ENCODE peak calls at places on chromosomes 4 and X, in nine cellular contexts. One of them, this sample, is unnamed.

GRCh38 chr4:83866821-83867220 is 330.9 kb downstream of the GPAT3 start:
- DNase-seq in astrocyte of the cerebellum: no peak
- DNase-seq in fibroblast of the aortic adventitia: no peak
- DNase-seq in suprapubic skin: no peak
- DNase-seq in tibial nerve: no peak
- DNase-seq in astrocyte of the spinal cord: no peak
- DNase-seq in omental fat pad: no peak
- DNase-seq in nephron progenitor cell: no peak
- DNase-seq in heart left ventricle: no peak
- DNase-seq in this sample: no peak

GRCh38 chrX:136658151-136658550 is 10.2 kb downstream of the CD40LG start:
- DNase-seq in astrocyte of the cerebellum: no peak
- DNase-seq in fibroblast of the aortic adventitia: no peak
- DNase-seq in suprapubic skin: no peak
- DNase-seq in tibial nerve: no peak
- DNase-seq in astrocyte of the spinal cord: no peak
- DNase-seq in omental fat pad: no peak
- DNase-seq in nephron progenitor cell: no peak
- DNase-seq in heart left ventricle: no peak
- DNase-seq in this sample: no peak

GRCh38 chr4:37953620-37954325 is 6.4 kb upstream of the PTTG2 start:
- DNase-seq in astrocyte of the cerebellum: no peak
- DNase-seq in fibroblast of the aortic adventitia: peak; percentile 37
- DNase-seq in suprapubic skin: no peak
- DNase-seq in tibial nerve: no peak
- DNase-seq in astrocyte of the spinal cord: peak; percentile 30
- DNase-seq in omental fat pad: no peak
- DNase-seq in nephron progenitor cell: no peak
- DNase-seq in heart left ventricle: no peak
- DNase-seq in this sample: no peak

GRCh38 chr4:175784986-175785525 is 27.0 kb downstream of the GPM6A start:
- DNase-seq in astrocyte of the cerebellum: no peak
- DNase-seq in fibroblast of the aortic adventitia: no peak
- DNase-seq in suprapubic skin: no peak
- DNase-seq in tibial nerve: no peak
- DNase-seq in astrocyte of the spinal cord: peak; percentile 8
- DNase-seq in omental fat pad: no peak
- DNase-seq in nephron progenitor cell: no peak
- DNase-seq in heart left ventricle: no peak
- DNase-seq in this sample: no peak

GRCh38 chr4:52234539-52235174 is 183.6 kb downstream of the SPATA18 start:
- DNase-seq in astrocyte of the cerebellum: peak; percentile 27
- DNase-seq in fibroblast of the aortic adventitia: peak; percentile 51
- DNase-seq in suprapubic skin: no peak
- DNase-seq in tibial nerve: no peak
- DNase-seq in astrocyte of the spinal cord: peak; percentile 19
- DNase-seq in omental fat pad: no peak
- DNase-seq in nephron progenitor cell: no peak
- DNase-seq in heart left ventricle: no peak
- DNase-seq in this sample: peak; percentile 16

GRCh38 chrX:149161438-149162088 is 343.5 kb downstream of the IDS start:
- DNase-seq in astrocyte of the cerebellum: no peak
- DNase-seq in fibroblast of the aortic adventitia: no peak
- DNase-seq in suprapubic skin: no peak
- DNase-seq in tibial nerve: no peak
- DNase-seq in astrocyte of the spinal cord: no peak
- DNase-seq in omental fat pad: no peak
- DNase-seq in nephron progenitor cell: no peak
- DNase-seq in heart left ventricle: no peak
- DNase-seq in this sample: no peak

GRCh38 chr4:57612279-57612678 is 502.1 kb upstream of the IGFBP7 start:
- DNase-seq in astrocyte of the cerebellum: no peak
- DNase-seq in fibroblast of the aortic adventitia: no peak
- DNase-seq in suprapubic skin: no peak
- DNase-seq in tibial nerve: no peak
- DNase-seq in astrocyte of the spinal cord: no peak
- DNase-seq in omental fat pad: no peak
- DNase-seq in nephron progenitor cell: no peak
- DNase-seq in heart left ventricle: no peak
- DNase-seq in this sample: no peak

GRCh38 chr4:66539745-66540144 is 869.5 kb upstream of the EPHA5 start:
- DNase-seq in astrocyte of the cerebellum: no peak
- DNase-seq in fibroblast of the aortic adventitia: peak; percentile 41
- DNase-seq in suprapubic skin: no peak
- DNase-seq in tibial nerve: no peak
- DNase-seq in astrocyte of the spinal cord: no peak
- DNase-seq in omental fat pad: no peak
- DNase-seq in nephron progenitor cell: no peak
- DNase-seq in heart left ventricle: no peak
- DNase-seq in this sample: no peak

GRCh38 chrX:129793604-129794191 is 13.9 kb downstream of the SASH3 start:
- DNase-seq in astrocyte of the cerebellum: no peak
- DNase-seq in fibroblast of the aortic adventitia: no peak
- DNase-seq in suprapubic skin: no peak
- DNase-seq in tibial nerve: no peak
- DNase-seq in astrocyte of the spinal cord: no peak
- DNase-seq in omental fat pad: no peak
- DNase-seq in nephron progenitor cell: no peak
- DNase-seq in heart left ventricle: no peak
- DNase-seq in this sample: no peak

GRCh38 chrX:115562492-115562872 is 1.5 kb downstream of the PLS3 start:
- DNase-seq in astrocyte of the cerebellum: no peak
- DNase-seq in fibroblast of the aortic adventitia: peak; percentile 78
- DNase-seq in suprapubic skin: no peak
- DNase-seq in tibial nerve: no peak
- DNase-seq in astrocyte of the spinal cord: no peak
- DNase-seq in omental fat pad: no peak
- DNase-seq in nephron progenitor cell: no peak
- DNase-seq in heart left ventricle: no peak
- DNase-seq in this sample: no peak

GRCh38 chrX:125295337-125295736 is 24.3 kb upstream of the TEX13C start:
- DNase-seq in astrocyte of the cerebellum: no peak
- DNase-seq in fibroblast of the aortic adventitia: no peak
- DNase-seq in suprapubic skin: no peak
- DNase-seq in tibial nerve: no peak
- DNase-seq in astrocyte of the spinal cord: no peak
- DNase-seq in omental fat pad: no peak
- DNase-seq in nephron progenitor cell: no peak
- DNase-seq in heart left ventricle: no peak
- DNase-seq in this sample: no peak

GRCh38 chrX:125293792-125294780 is 25.6 kb upstream of the TEX13C start:
- DNase-seq in astrocyte of the cerebellum: no peak
- DNase-seq in fibroblast of the aortic adventitia: no peak
- DNase-seq in suprapubic skin: no peak
- DNase-seq in tibial nerve: no peak
- DNase-seq in astrocyte of the spinal cord: no peak
- DNase-seq in omental fat pad: no peak
- DNase-seq in nephron progenitor cell: no peak
- DNase-seq in heart left ventricle: no peak
- DNase-seq in this sample: no peak

DNA sequence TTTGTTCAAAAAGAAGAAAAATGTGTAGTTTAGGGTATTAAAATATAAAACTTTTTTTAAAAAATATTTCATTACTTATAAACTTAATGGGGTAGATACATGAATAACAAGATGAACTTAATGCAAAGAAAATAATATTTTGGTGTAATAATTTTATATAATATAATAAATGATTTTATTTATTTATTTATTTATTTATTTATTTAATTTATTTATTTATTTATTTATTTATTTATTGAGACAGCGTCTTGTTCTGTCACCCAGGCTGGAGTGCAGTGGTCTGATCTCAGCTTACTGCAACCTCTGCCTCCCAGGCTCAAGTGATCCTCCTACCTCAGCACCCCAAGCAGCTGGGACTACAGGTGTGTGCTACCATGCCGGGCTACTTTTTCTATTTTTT is 20.8 kb upstream of the TEX13C start:
- DNase-seq in astrocyte of the cerebellum: no peak
- DNase-seq in fibroblast of the aortic adventitia: no peak
- DNase-seq in suprapubic skin: no peak
- DNase-seq in tibial nerve: no peak
- DNase-seq in astrocyte of the spinal cord: no peak
- DNase-seq in omental fat pad: no peak
- DNase-seq in nephron progenitor cell: no peak
- DNase-seq in heart left ventricle: no peak
- DNase-seq in this sample: no peak
- TF ChIP-seq CTCF in astrocyte of the cerebellum: no peak
- TF ChIP-seq CTCF in fibroblast of the aortic adventitia: no peak
- TF ChIP-seq CTCF in suprapubic skin: no peak
- TF ChIP-seq CTCF in tibial nerve: no peak
- TF ChIP-seq CTCF in astrocyte of the spinal cord: no peak
- TF ChIP-seq CTCF in omental fat pad: no peak
- TF ChIP-seq CTCF in nephron progenitor cell: no peak
- TF ChIP-seq CTCF in heart left ventricle: no peak
- TF ChIP-seq CTCF in this sample: no peak

GRCh38 chr4:182881928-182882327 is 35.3 kb downstream of the DCTD start:
- DNase-seq in astrocyte of the cerebellum: peak; percentile 36
- DNase-seq in fibroblast of the aortic adventitia: no peak
- DNase-seq in suprapubic skin: no peak
- DNase-seq in tibial nerve: peak; percentile 26
- DNase-seq in astrocyte of the spinal cord: peak; percentile 17
- DNase-seq in omental fat pad: no peak
- DNase-seq in nephron progenitor cell: no peak
- DNase-seq in heart left ventricle: peak; percentile 57
- DNase-seq in this sample: no peak
- TF ChIP-seq CTCF in astrocyte of the cerebellum: no peak
- TF ChIP-seq CTCF in fibroblast of the aortic adventitia: no peak
- TF ChIP-seq CTCF in suprapubic skin: no peak
- TF ChIP-seq CTCF in tibial nerve: no peak
- TF ChIP-seq CTCF in astrocyte of the spinal cord: no peak
- TF ChIP-seq CTCF in omental fat pad: no peak
- TF ChIP-seq CTCF in nephron progenitor cell: no peak
- TF ChIP-seq CTCF in heart left ventricle: no peak
- TF ChIP-seq CTCF in this sample: no peak

DNA sequence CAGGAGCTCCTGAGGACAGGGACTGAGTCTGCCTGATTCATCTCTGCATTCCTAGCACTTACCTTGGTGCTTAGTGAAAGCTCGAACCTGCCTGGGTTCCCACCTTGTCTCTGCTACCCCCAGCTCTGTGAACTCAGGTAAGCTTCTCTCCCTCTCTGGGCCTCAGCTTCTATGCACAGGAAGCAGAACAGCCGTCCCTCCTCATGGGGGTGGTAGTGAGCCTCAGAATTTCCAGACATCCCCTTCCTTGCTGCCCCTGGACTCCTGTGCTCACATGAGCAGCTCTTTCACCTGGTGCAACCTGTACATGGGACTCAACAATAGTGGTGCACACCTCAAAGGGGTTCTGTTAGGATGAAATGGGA is 50.8 kb downstream of the HTRA3 start:
- DNase-seq in astrocyte of the cerebellum: no peak
- DNase-seq in fibroblast of the aortic adventitia: no peak
- DNase-seq in suprapubic skin: peak; percentile 22
- DNase-seq in tibial nerve: no peak
- DNase-seq in astrocyte of the spinal cord: no peak
- DNase-seq in omental fat pad: no peak
- DNase-seq in nephron progenitor cell: no peak
- DNase-seq in heart left ventricle: no peak
- DNase-seq in this sample: no peak
- TF ChIP-seq CTCF in astrocyte of the cerebellum: no peak
- TF ChIP-seq CTCF in fibroblast of the aortic adventitia: peak; percentile 17
- TF ChIP-seq CTCF in suprapubic skin: no peak
- TF ChIP-seq CTCF in tibial nerve: no peak
- TF ChIP-seq CTCF in astrocyte of the spinal cord: peak; percentile 23
- TF ChIP-seq CTCF in omental fat pad: no peak
- TF ChIP-seq CTCF in nephron progenitor cell: no peak
- TF ChIP-seq CTCF in heart left ventricle: peak; percentile 26
- TF ChIP-seq CTCF in this sample: peak; percentile 11

DNA sequence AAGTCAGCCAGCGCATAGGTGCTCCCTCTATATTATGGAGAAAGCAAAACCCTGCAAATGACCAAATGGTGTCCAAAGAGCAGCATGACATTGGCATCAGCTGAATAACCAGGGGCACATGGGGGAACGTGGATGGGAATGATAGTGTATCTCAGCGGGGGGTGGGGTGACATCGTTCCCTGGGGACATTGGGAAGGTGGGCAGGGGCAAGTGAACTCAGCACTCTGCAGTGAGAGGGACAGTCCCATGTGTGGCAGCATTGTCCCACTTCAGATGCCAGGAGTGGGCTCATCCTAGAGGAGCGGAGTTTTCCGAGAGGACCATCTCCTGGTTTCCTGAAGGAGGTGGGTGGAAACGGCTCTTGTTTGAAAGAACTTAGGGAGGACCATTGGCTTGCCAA is 64.8 kb downstream of the NELFA start:
- DNase-seq in astrocyte of the cerebellum: no peak
- DNase-seq in fibroblast of the aortic adventitia: no peak
- DNase-seq in suprapubic skin: no peak
- DNase-seq in tibial nerve: no peak
- DNase-seq in astrocyte of the spinal cord: no peak
- DNase-seq in omental fat pad: no peak
- DNase-seq in nephron progenitor cell: no peak
- DNase-seq in heart left ventricle: no peak
- DNase-seq in this sample: no peak
- TF ChIP-seq CTCF in astrocyte of the cerebellum: no peak
- TF ChIP-seq CTCF in fibroblast of the aortic adventitia: no peak
- TF ChIP-seq CTCF in suprapubic skin: no peak
- TF ChIP-seq CTCF in tibial nerve: no peak
- TF ChIP-seq CTCF in astrocyte of the spinal cord: no peak
- TF ChIP-seq CTCF in omental fat pad: no peak
- TF ChIP-seq CTCF in nephron progenitor cell: no peak
- TF ChIP-seq CTCF in heart left ventricle: no peak
- TF ChIP-seq CTCF in this sample: no peak

DNA sequence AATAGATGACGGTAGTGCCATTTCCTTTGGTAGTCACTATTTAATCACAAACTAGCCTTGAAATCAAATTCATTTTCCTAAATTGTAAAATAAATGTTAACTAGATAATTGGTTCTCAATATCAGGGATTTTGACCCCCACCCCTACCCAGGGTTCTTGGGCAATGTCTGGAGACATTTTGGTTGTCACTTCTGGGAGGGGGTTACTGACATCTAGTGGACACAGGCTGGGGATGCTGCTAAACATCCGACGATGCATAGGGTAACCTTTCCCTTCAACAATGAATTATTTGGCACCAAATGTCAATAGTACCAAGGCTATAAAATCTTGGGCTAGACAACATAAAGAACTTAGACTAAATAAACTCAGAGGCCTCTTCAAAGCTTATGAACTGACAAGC is 285.8 kb upstream of the TRPC5 start:
- DNase-seq in astrocyte of the cerebellum: no peak
- DNase-seq in fibroblast of the aortic adventitia: no peak
- DNase-seq in suprapubic skin: no peak
- DNase-seq in tibial nerve: no peak
- DNase-seq in astrocyte of the spinal cord: no peak
- DNase-seq in omental fat pad: no peak
- DNase-seq in nephron progenitor cell: peak; percentile 14
- DNase-seq in heart left ventricle: no peak
- DNase-seq in this sample: no peak
- TF ChIP-seq CTCF in astrocyte of the cerebellum: peak; percentile 34
- TF ChIP-seq CTCF in fibroblast of the aortic adventitia: no peak
- TF ChIP-seq CTCF in suprapubic skin: no peak
- TF ChIP-seq CTCF in tibial nerve: no peak
- TF ChIP-seq CTCF in astrocyte of the spinal cord: peak; percentile 24
- TF ChIP-seq CTCF in omental fat pad: no peak
- TF ChIP-seq CTCF in nephron progenitor cell: peak; percentile 49
- TF ChIP-seq CTCF in heart left ventricle: peak; percentile 9
- TF ChIP-seq CTCF in this sample: no peak

GRCh38 chrX:617891-618290 is 12.7 kb upstream of the SHOX start:
- DNase-seq in astrocyte of the cerebellum: no peak
- DNase-seq in fibroblast of the aortic adventitia: no peak
- DNase-seq in suprapubic skin: no peak
- DNase-seq in tibial nerve: no peak
- DNase-seq in astrocyte of the spinal cord: no peak
- DNase-seq in omental fat pad: no peak
- DNase-seq in nephron progenitor cell: no peak
- DNase-seq in heart left ventricle: no peak
- DNase-seq in this sample: no peak
- TF ChIP-seq CTCF in astrocyte of the cerebellum: no peak
- TF ChIP-seq CTCF in fibroblast of the aortic adventitia: no peak
- TF ChIP-seq CTCF in suprapubic skin: no peak
- TF ChIP-seq CTCF in tibial nerve: no peak
- TF ChIP-seq CTCF in astrocyte of the spinal cord: no peak
- TF ChIP-seq CTCF in omental fat pad: no peak
- TF ChIP-seq CTCF in nephron progenitor cell: no peak
- TF ChIP-seq CTCF in heart left ventricle: no peak
- TF ChIP-seq CTCF in this sample: no peak

This sample was measured in uterus.